ENCODE peak calls at places on chromosome 9, in seven cellular contexts. One of them, this sample, is unnamed. For H3K27me3, the result is how much of the 10 kb centered on the place peaks cover.

GRCh38 chr9:98861881-98862501 is 54.5 kb downstream of the GALNT12 start:
- DNase-seq in mammary epithelial cell: peak
- DNase-seq in left ventricle myocardium inferior: no peak
- DNase-seq in CD4-positive, alpha-beta memory T cell: no peak
- DNase-seq in aorta: no peak
- DNase-seq in lung: no peak
- DNase-seq in brain microvascular endothelial cell: peak
- DNase-seq in this sample: no peak

GRCh38 chr9:111013707-111014106 is 24.6 kb downstream of the LPAR1 start:
- DNase-seq in brain microvascular endothelial cell: no peak
- DNase-seq in aorta: no peak
- DNase-seq in lung: no peak
- DNase-seq in left ventricle myocardium inferior: no peak
- DNase-seq in mammary epithelial cell: no peak
- DNase-seq in CD4-positive, alpha-beta memory T cell: no peak
- DNase-seq in this sample: no peak

GRCh38 chr9:136804509-136805206 is 3.1 kb upstream of the RABL6 start:
- DNase-seq in CD4-positive, alpha-beta memory T cell: no peak
- DNase-seq in aorta: no peak
- DNase-seq in lung: no peak
- DNase-seq in brain microvascular endothelial cell: no peak
- DNase-seq in mammary epithelial cell: no peak
- DNase-seq in left ventricle myocardium inferior: no peak
- DNase-seq in this sample: no peak

GRCh38 chr9:137294684-137295312 is 7.3 kb downstream of the NRARP start:
- DNase-seq in left ventricle myocardium inferior: no peak
- DNase-seq in brain microvascular endothelial cell: no peak
- DNase-seq in mammary epithelial cell: peak
- DNase-seq in lung: no peak
- DNase-seq in CD4-positive, alpha-beta memory T cell: no peak
- DNase-seq in aorta: no peak
- DNase-seq in this sample: peak

GRCh38 chr9:114777841-114778240 is 28.0 kb downstream of the TNFSF15 start:
- DNase-seq in brain microvascular endothelial cell: peak
- DNase-seq in aorta: no peak
- DNase-seq in left ventricle myocardium inferior: no peak
- DNase-seq in CD4-positive, alpha-beta memory T cell: peak
- DNase-seq in lung: no peak
- DNase-seq in mammary epithelial cell: no peak
- DNase-seq in this sample: no peak

GRCh38 chr9:73170185-73170957 is 18.7 kb downstream of the ANXA1 start:
- DNase-seq in lung: no peak
- DNase-seq in mammary epithelial cell: no peak
- DNase-seq in aorta: no peak
- DNase-seq in left ventricle myocardium inferior: no peak
- DNase-seq in CD4-positive, alpha-beta memory T cell: no peak
- DNase-seq in brain microvascular endothelial cell: no peak
- DNase-seq in this sample: no peak

GRCh38 chr9:24602687-24603352 is 57.1 kb upstream of the IZUMO3 start:
- DNase-seq in CD4-positive, alpha-beta memory T cell: no peak
- DNase-seq in lung: no peak
- DNase-seq in brain microvascular endothelial cell: no peak
- DNase-seq in mammary epithelial cell: peak
- DNase-seq in aorta: no peak
- DNase-seq in left ventricle myocardium inferior: no peak
- DNase-seq in this sample: no peak

GRCh38 chr9:92439921-92440750 is 15.9 kb upstream of the OMD start:
- DNase-seq in brain microvascular endothelial cell: peak
- DNase-seq in lung: no peak
- DNase-seq in mammary epithelial cell: peak
- DNase-seq in aorta: no peak
- DNase-seq in left ventricle myocardium inferior: no peak
- DNase-seq in CD4-positive, alpha-beta memory T cell: no peak
- DNase-seq in this sample: no peak

GRCh38 chr9:7536310-7536939 is 263.2 kb downstream of the DMAC1 start:
- DNase-seq in mammary epithelial cell: peak
- DNase-seq in CD4-positive, alpha-beta memory T cell: peak
- DNase-seq in aorta: peak
- DNase-seq in brain microvascular endothelial cell: peak
- DNase-seq in left ventricle myocardium inferior: no peak
- DNase-seq in lung: peak
- DNase-seq in this sample: peak

GRCh38 chr9:33946779-33947535 is 101.7 kb downstream of the UBAP2 start:
- DNase-seq in aorta: no peak
- DNase-seq in CD4-positive, alpha-beta memory T cell: no peak
- DNase-seq in left ventricle myocardium inferior: no peak
- DNase-seq in mammary epithelial cell: peak
- DNase-seq in brain microvascular endothelial cell: peak
- DNase-seq in lung: no peak
- DNase-seq in this sample: no peak

GRCh38 chr9:89177021-89177400 is 1.6 kb downstream of the SHC3 start:
- DNase-seq in aorta: no peak
- DNase-seq in left ventricle myocardium inferior: no peak
- DNase-seq in brain microvascular endothelial cell: peak
- DNase-seq in CD4-positive, alpha-beta memory T cell: no peak
- DNase-seq in mammary epithelial cell: no peak
- DNase-seq in lung: no peak
- DNase-seq in this sample: no peak

GRCh38 chr9:115204827-115205506 is 87.0 kb upstream of the TNC start:
- DNase-seq in CD4-positive, alpha-beta memory T cell: no peak
- DNase-seq in brain microvascular endothelial cell: peak
- DNase-seq in lung: no peak
- DNase-seq in left ventricle myocardium inferior: no peak
- DNase-seq in mammary epithelial cell: peak
- DNase-seq in aorta: no peak
- DNase-seq in this sample: no peak

GRCh38 chr9:135490980-135491444 is 9.5 kb upstream of the MRPS2 start:
- DNase-seq in left ventricle myocardium inferior: no peak
- DNase-seq in lung: no peak
- DNase-seq in aorta: peak
- DNase-seq in brain microvascular endothelial cell: no peak
- DNase-seq in mammary epithelial cell: no peak
- DNase-seq in CD4-positive, alpha-beta memory T cell: no peak
- DNase-seq in this sample: no peak

GRCh38 chr9:2876320-2876719 is 32.4 kb upstream of the PUM3 start:
- DNase-seq in CD4-positive, alpha-beta memory T cell: no peak
- DNase-seq in mammary epithelial cell: no peak
- DNase-seq in aorta: no peak
- DNase-seq in lung: no peak
- DNase-seq in left ventricle myocardium inferior: no peak
- DNase-seq in brain microvascular endothelial cell: no peak
- DNase-seq in this sample: no peak

GRCh38 chr9:2872941-2873323 is 29.0 kb upstream of the PUM3 start:
- DNase-seq in brain microvascular endothelial cell: no peak
- DNase-seq in CD4-positive, alpha-beta memory T cell: peak
- DNase-seq in left ventricle myocardium inferior: no peak
- DNase-seq in lung: no peak
- DNase-seq in aorta: no peak
- DNase-seq in mammary epithelial cell: no peak
- DNase-seq in this sample: no peak

GRCh38 chr9:2874001-2874750 is 30.3 kb upstream of the PUM3 start:
- DNase-seq in aorta: no peak
- DNase-seq in left ventricle myocardium inferior: no peak
- DNase-seq in CD4-positive, alpha-beta memory T cell: no peak
- DNase-seq in mammary epithelial cell: no peak
- DNase-seq in brain microvascular endothelial cell: peak
- DNase-seq in lung: no peak
- DNase-seq in this sample: no peak

GRCh38 chr9:2876726-2877125 is 32.8 kb upstream of the PUM3 start:
- DNase-seq in lung: no peak
- DNase-seq in left ventricle myocardium inferior: no peak
- DNase-seq in aorta: no peak
- DNase-seq in mammary epithelial cell: no peak
- DNase-seq in brain microvascular endothelial cell: no peak
- DNase-seq in CD4-positive, alpha-beta memory T cell: no peak
- DNase-seq in this sample: no peak

GRCh38 chr9:2875218-2875977 is 31.5 kb upstream of the PUM3 start:
- DNase-seq in left ventricle myocardium inferior: no peak
- DNase-seq in lung: no peak
- DNase-seq in mammary epithelial cell: no peak
- DNase-seq in aorta: no peak
- DNase-seq in CD4-positive, alpha-beta memory T cell: no peak
- DNase-seq in brain microvascular endothelial cell: no peak
- DNase-seq in this sample: no peak
- H3K27me3 ChIP-seq in left ventricle myocardium inferior: half or more
- H3K27me3 ChIP-seq in lung: under half
- H3K27me3 ChIP-seq in mammary epithelial cell: under half
- H3K27me3 ChIP-seq in aorta: under half
- H3K27me3 ChIP-seq in CD4-positive, alpha-beta memory T cell: under half
- H3K27me3 ChIP-seq in brain microvascular endothelial cell: under half
- H3K27me3 ChIP-seq in this sample: under half

GRCh38 chr9:128091144-128091543 is 23.1 kb downstream of the SLC25A25 start:
- DNase-seq in mammary epithelial cell: peak
- DNase-seq in aorta: peak
- DNase-seq in brain microvascular endothelial cell: peak
- DNase-seq in CD4-positive, alpha-beta memory T cell: no peak
- DNase-seq in lung: no peak
- DNase-seq in left ventricle myocardium inferior: peak
- DNase-seq in this sample: peak
- H3K4me3 ChIP-seq in mammary epithelial cell: no peak
- H3K4me3 ChIP-seq in aorta: no peak
- H3K4me3 ChIP-seq in brain microvascular endothelial cell: no peak
- H3K4me3 ChIP-seq in CD4-positive, alpha-beta memory T cell: no peak
- H3K4me3 ChIP-seq in lung: no peak
- H3K4me3 ChIP-seq in left ventricle myocardium inferior: peak
- H3K4me3 ChIP-seq in this sample: peak

GRCh38 chr9:126229501-126229900 is 97.1 kb upstream of the MVB12B start:
- DNase-seq in aorta: no peak
- DNase-seq in left ventricle myocardium inferior: no peak
- DNase-seq in CD4-positive, alpha-beta memory T cell: no peak
- DNase-seq in lung: no peak
- DNase-seq in mammary epithelial cell: no peak
- DNase-seq in brain microvascular endothelial cell: no peak
- DNase-seq in this sample: no peak

GRCh38 chr9:126226991-126227937 is 99.4 kb upstream of the MVB12B start:
- DNase-seq in lung: no peak
- DNase-seq in CD4-positive, alpha-beta memory T cell: no peak
- DNase-seq in aorta: no peak
- DNase-seq in mammary epithelial cell: no peak
- DNase-seq in left ventricle myocardium inferior: no peak
- DNase-seq in brain microvascular endothelial cell: no peak
- DNase-seq in this sample: no peak

GRCh38 chr9:126228111-126228778 is 98.4 kb upstream of the MVB12B start:
- DNase-seq in CD4-positive, alpha-beta memory T cell: no peak
- DNase-seq in aorta: no peak
- DNase-seq in left ventricle myocardium inferior: no peak
- DNase-seq in lung: no peak
- DNase-seq in brain microvascular endothelial cell: no peak
- DNase-seq in mammary epithelial cell: no peak
- DNase-seq in this sample: no peak

GRCh38 chr9:126230692-126231091 is 95.9 kb upstream of the MVB12B start:
- DNase-seq in aorta: no peak
- DNase-seq in left ventricle myocardium inferior: no peak
- DNase-seq in lung: no peak
- DNase-seq in mammary epithelial cell: no peak
- DNase-seq in CD4-positive, alpha-beta memory T cell: no peak
- DNase-seq in brain microvascular endothelial cell: no peak
- DNase-seq in this sample: no peak

GRCh38 chr9:126228779-126229444 is 97.7 kb upstream of the MVB12B start:
- DNase-seq in aorta: peak
- DNase-seq in CD4-positive, alpha-beta memory T cell: peak
- DNase-seq in mammary epithelial cell: peak
- DNase-seq in lung: peak
- DNase-seq in brain microvascular endothelial cell: peak
- DNase-seq in left ventricle myocardium inferior: peak
- DNase-seq in this sample: peak
- H3K27me3 ChIP-seq in aorta: under half
- H3K27me3 ChIP-seq in CD4-positive, alpha-beta memory T cell: under half
- H3K27me3 ChIP-seq in mammary epithelial cell: under half
- H3K27me3 ChIP-seq in lung: under half
- H3K27me3 ChIP-seq in brain microvascular endothelial cell: under half
- H3K27me3 ChIP-seq in left ventricle myocardium inferior: half or more
- H3K27me3 ChIP-seq in this sample: under half

GRCh38 chr9:112104901-112105300 is 70.2 kb downstream of the SUSD1 start:
- DNase-seq in lung: no peak
- DNase-seq in mammary epithelial cell: no peak
- DNase-seq in brain microvascular endothelial cell: no peak
- DNase-seq in CD4-positive, alpha-beta memory T cell: no peak
- DNase-seq in left ventricle myocardium inferior: no peak
- DNase-seq in aorta: no peak
- DNase-seq in this sample: no peak
- H3K4me3 ChIP-seq in lung: no peak
- H3K4me3 ChIP-seq in mammary epithelial cell: no peak
- H3K4me3 ChIP-seq in brain microvascular endothelial cell: no peak
- H3K4me3 ChIP-seq in CD4-positive, alpha-beta memory T cell: no peak
- H3K4me3 ChIP-seq in left ventricle myocardium inferior: no peak
- H3K4me3 ChIP-seq in aorta: no peak
- H3K4me3 ChIP-seq in this sample: no peak

GRCh38 chr9:132410642-132411041 is 631 bp downstream of the CFAP77 start:
- DNase-seq in brain microvascular endothelial cell: no peak
- DNase-seq in lung: no peak
- DNase-seq in left ventricle myocardium inferior: no peak
- DNase-seq in CD4-positive, alpha-beta memory T cell: no peak
- DNase-seq in aorta: no peak
- DNase-seq in mammary epithelial cell: no peak
- DNase-seq in this sample: no peak
- H3K27me3 ChIP-seq in brain microvascular endothelial cell: under half
- H3K27me3 ChIP-seq in lung: under half
- H3K27me3 ChIP-seq in left ventricle myocardium inferior: half or more
- H3K27me3 ChIP-seq in CD4-positive, alpha-beta memory T cell: under half
- H3K27me3 ChIP-seq in aorta: under half
- H3K27me3 ChIP-seq in mammary epithelial cell: under half
- H3K27me3 ChIP-seq in this sample: half or more

DNA sequence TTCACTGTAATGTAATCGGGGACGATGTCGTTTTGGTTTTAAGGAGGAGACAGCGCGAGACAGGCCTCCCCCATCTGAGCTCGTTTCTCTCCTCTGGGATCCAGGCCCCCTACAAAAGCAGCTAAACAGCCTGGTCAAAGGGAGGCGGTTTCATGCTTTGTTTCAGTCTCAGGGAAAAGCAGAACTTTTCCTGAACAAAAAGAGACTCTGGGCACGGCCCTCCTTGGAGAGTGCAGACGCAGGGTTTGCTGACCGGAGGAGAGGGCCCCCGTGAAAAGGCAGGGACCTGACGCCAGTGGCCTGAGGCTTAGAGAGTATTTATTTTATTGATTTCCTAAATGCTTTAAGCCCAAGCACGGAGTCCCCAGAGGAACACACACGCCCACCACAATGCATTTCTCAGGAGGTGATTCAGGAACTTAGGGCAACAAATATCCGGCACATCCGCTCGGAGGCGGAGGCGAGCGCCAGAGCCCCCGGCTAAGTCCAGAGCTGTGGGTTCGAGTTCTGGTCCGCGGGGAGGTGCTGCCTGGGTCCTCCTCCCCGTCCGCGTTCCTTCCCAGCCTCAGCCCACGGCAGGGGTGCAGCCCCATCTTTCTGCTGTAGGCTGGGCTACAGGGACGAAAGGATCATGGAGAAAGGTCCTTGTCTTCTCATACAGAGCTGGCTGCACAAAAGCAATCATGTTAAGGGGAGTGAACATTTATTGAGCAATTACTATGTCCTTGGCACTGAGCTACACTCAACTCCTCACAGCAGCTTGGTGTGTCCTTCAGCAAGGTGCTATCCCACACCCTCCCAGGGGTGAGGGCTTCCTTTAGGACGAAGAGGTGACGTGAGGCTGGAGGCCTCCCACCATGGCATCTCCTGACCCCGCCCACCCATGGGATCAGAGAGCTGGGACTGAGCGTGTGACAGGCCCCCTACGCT is 40.0 kb downstream of the PTGES start:
- DNase-seq in lung: no peak
- DNase-seq in mammary epithelial cell: no peak
- DNase-seq in brain microvascular endothelial cell: peak
- DNase-seq in CD4-positive, alpha-beta memory T cell: no peak
- DNase-seq in aorta: peak
- DNase-seq in left ventricle myocardium inferior: no peak
- DNase-seq in this sample: no peak
- H3K4me3 ChIP-seq in lung: no peak
- H3K4me3 ChIP-seq in mammary epithelial cell: no peak
- H3K4me3 ChIP-seq in brain microvascular endothelial cell: no peak
- H3K4me3 ChIP-seq in CD4-positive, alpha-beta memory T cell: no peak
- H3K4me3 ChIP-seq in aorta: no peak
- H3K4me3 ChIP-seq in left ventricle myocardium inferior: peak
- H3K4me3 ChIP-seq in this sample: no peak

This sample was measured in dorsolateral prefrontal cortex.